ENCODE peak calls at places on chromosome 2, in seven cellular contexts. V is stimulated activated CD4-positive, alpha-beta T cell treated with anti-CD3 and anti-CD28 coated beads, TNF-alpha, amount 100 ng/mL, for 24 hours; B is ELR; I is NCI-H2081; F is right atrium auricular region; C is LHCN-M2; Q is fibroblast of mammary gland. E is an unnamed sample.
A peak's percentile ranks its signal among the peaks of the same experiment; 100 is the strongest.

GRCh38 chr2:121771976-121772742 is 16.7 kb downstream of the TSN start:
- DNase-seq in V (no peak), B (no peak), I (no peak), F (no peak), C (peak; percentile 26), Q (peak; percentile 12), E (no peak)

GRCh38 chr2:61620244-61621159 is 82.3 kb upstream of the XPO1 start:
- DNase-seq in V (no peak), B (peak; percentile 90), I (no peak), F (no peak), C (peak; percentile 88), Q (peak; percentile 91), E (no peak)

GRCh38 chr2:72146357-72147302 is 1.0 kb downstream of the CYP26B1 start:
- DNase-seq in V (no peak), B (no peak), I (no peak), F (peak; percentile 59), C (no peak), Q (no peak), E (no peak)

GRCh38 chr2:210663574-210663973 is 107.2 kb downstream of the CPS1 start:
- DNase-seq in V (no peak), B (peak; percentile 47), I (peak; percentile 43), F (no peak), C (peak; percentile 25), Q (peak; percentile 42), E (no peak)

GRCh38 chr2:9213477-9214051 is 7.0 kb downstream of the ASAP2 start:
- DNase-seq in V (no peak), B (no peak), I (no peak), F (peak; percentile 55), C (no peak), Q (no peak), E (no peak)

GRCh38 chr2:135227386-135227785 is 175.3 kb downstream of the RAB3GAP1 start:
- DNase-seq in V (no peak), B (peak; percentile 14), I (no peak), F (no peak), C (peak; percentile 10), Q (peak; percentile 71), E (no peak)

GRCh38 chr2:42028571-42029148 is 19.2 kb upstream of the PKDCC start:
- DNase-seq in V (no peak), B (no peak), I (no peak), F (no peak), C (no peak), Q (no peak), E (no peak)

GRCh38 chr2:225678792-225679191 is 279.3 kb downstream of the NYAP2 start:
- DNase-seq in V (no peak), B (no peak), I (no peak), F (no peak), C (no peak), Q (no peak), E (no peak)